ENCODE peak calls at places on chromosomes 13 and 19, in eight cellular contexts. S is endothelial cell; X is CD4-positive, alpha-beta T cell; Q is lower lobe of right lung; T is AG09319; K is cardiac muscle cell; E is Panc1; P is AG04450. B is an unnamed sample.

GRCh38 chr19:11450570-11451326 is 15.3 kb downstream of the PRKCSH start:
- DNase-seq in S (no peak), X (no peak), Q (no peak), T (no peak), K (no peak), E (no peak), P (no peak), B (peak; percentile 22)

GRCh38 chr19:12668937-12669271 is 2.3 kb downstream of the WDR83 start:
- DNase-seq in S (peak; percentile 34), X (peak; percentile 55), Q (peak; percentile 76), T (peak; percentile 15), K (peak; percentile 59), E (no peak), P (peak; percentile 20), B (no peak)

GRCh38 chr13:96082640-96083039 is 7.3 kb upstream of the HS6ST3 start:
- DNase-seq in S (no peak), X (no peak), Q (no peak), T (no peak), K (no peak), E (no peak), P (no peak), B (no peak)

GRCh38 chr19:45322744-45323281 is at the start of gene CKM:
- DNase-seq in S (no peak), X (no peak), Q (no peak), T (no peak), K (no peak), E (no peak), P (no peak), B (no peak)

GRCh38 chr13:69956343-69956742 is 151.3 kb upstream of the ATXN8OS start:
- DNase-seq in S (no peak), X (no peak), Q (no peak), T (no peak), K (no peak), E (no peak), P (no peak), B (no peak)

GRCh38 chr13:51728972-51729371 is 75.0 kb downstream of the DHRS12 start:
- DNase-seq in S (no peak), X (no peak), Q (no peak), T (peak; percentile 54), K (peak; percentile 91), E (no peak), P (peak; percentile 53), B (no peak)

GRCh38 chr13:32983058-32983457 is 33.2 kb upstream of the KL start:
- DNase-seq in S (no peak), X (no peak), Q (no peak), T (no peak), K (no peak), E (no peak), P (no peak), B (no peak)

GRCh38 chr19:22595918-22596341 is 38.2 kb upstream of the ZNF492 start:
- DNase-seq in S (no peak), X (no peak), Q (no peak), T (no peak), K (no peak), E (no peak), P (no peak), B (no peak)

GRCh38 chr19:56053596-56053995 is 67.0 kb downstream of the NLRP5 start:
- DNase-seq in S (no peak), X (no peak), Q (no peak), T (no peak), K (no peak), E (no peak), P (no peak), B (no peak)

GRCh38 chr19:54515156-54515555 is 12.5 kb downstream of the LAIR2 start:
- DNase-seq in S (no peak), X (no peak), Q (no peak), T (no peak), K (no peak), E (no peak), P (no peak), B (no peak)

GRCh38 chr13:105340061-105340606 is 1195.3 kb downstream of the EFNB2 start:
- DNase-seq in S (no peak), X (no peak), Q (no peak), T (no peak), K (no peak), E (no peak), P (no peak), B (no peak)

GRCh38 chr19:19535311-19536191 is 2.5 kb upstream of the CILP2 start:
- DNase-seq in S (no peak), X (no peak), Q (no peak), T (no peak), K (no peak), E (no peak), P (no peak), B (no peak)

GRCh38 chr13:111179908-111180756 is 65.0 kb downstream of the ARHGEF7 start:
- DNase-seq in S (no peak), X (no peak), Q (no peak), T (no peak), K (no peak), E (no peak), P (no peak), B (no peak)

GRCh38 chr13:40026174-40026585 is 370.7 kb downstream of the COG6 start:
- DNase-seq in S (no peak), X (no peak), Q (no peak), T (no peak), K (peak; percentile 16), E (no peak), P (no peak), B (peak; percentile 56)

GRCh38 chr13:30713133-30713532 is 22.2 kb upstream of the ALOX5AP start:
- DNase-seq in S (no peak), X (no peak), Q (peak; percentile 65), T (no peak), K (no peak), E (no peak), P (no peak), B (no peak)

GRCh38 chr19:7968796-7969559 is 25.5 kb upstream of the TIMM44 start:
- DNase-seq in S (no peak), X (no peak), Q (no peak), T (no peak), K (no peak), E (no peak), P (no peak), B (no peak)

GRCh38 chr13:107458269-107458668 is 757.1 kb downstream of the LIG4 start:
- DNase-seq in S (no peak), X (no peak), Q (no peak), T (no peak), K (no peak), E (no peak), P (no peak), B (no peak)

GRCh38 chr19:17260842-17261325 is 3.7 kb downstream of the USHBP1 start:
- DNase-seq in S (peak; percentile 77), X (peak; percentile 85), Q (peak; percentile 91), T (no peak), K (peak; percentile 82), E (peak; percentile 52), P (no peak), B (peak; percentile 94)

DNA sequence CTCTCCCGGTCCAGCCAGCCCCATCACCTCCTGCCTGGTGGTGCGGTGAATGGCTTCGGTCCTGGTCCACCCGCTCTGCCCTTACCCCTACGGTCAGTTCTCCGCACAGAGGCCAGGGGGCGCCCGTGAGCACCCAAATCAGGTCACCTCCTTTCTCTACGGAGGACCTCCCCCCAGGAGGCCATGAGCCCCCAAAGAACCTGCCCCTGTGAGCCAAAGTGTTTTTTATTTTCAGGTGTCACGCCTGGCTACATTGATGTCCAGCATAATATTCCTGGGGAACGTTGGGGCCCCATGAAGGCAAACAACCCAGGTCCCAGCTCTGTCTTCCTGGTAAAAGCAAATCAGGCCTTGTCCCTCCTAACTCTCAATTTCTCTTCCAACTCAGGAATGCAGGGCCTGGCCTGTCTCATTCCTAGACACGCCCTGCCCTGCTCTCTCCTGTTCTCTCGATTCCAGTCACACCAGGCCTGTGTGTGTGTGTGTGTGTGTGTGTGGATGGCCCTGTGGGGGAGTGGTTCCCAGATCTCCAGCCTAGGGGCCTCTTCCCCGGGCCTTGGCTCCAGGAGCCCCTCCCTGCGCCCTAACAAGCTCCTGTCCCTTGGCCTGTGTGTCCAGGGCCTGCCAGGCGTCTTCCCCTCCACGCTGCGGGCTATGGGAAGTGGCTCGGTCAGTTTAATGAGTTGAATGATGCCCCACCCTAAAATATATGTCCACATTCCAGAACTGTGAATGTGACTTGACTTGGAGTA is 9.7 kb upstream of the GIPC1 start:
- DNase-seq in S (peak; percentile 82), X (peak; percentile 63), Q (peak; percentile 86), T (no peak), K (peak; percentile 64), E (no peak), P (no peak), B (peak; percentile 88)
- TF ChIP-seq CTCF in S (peak; percentile 78), X (peak; percentile 85), Q (peak; percentile 77), T (peak; percentile 71), K (peak; percentile 80), E (peak; percentile 92), P (peak; percentile 68), B (peak; percentile 72)

DNA sequence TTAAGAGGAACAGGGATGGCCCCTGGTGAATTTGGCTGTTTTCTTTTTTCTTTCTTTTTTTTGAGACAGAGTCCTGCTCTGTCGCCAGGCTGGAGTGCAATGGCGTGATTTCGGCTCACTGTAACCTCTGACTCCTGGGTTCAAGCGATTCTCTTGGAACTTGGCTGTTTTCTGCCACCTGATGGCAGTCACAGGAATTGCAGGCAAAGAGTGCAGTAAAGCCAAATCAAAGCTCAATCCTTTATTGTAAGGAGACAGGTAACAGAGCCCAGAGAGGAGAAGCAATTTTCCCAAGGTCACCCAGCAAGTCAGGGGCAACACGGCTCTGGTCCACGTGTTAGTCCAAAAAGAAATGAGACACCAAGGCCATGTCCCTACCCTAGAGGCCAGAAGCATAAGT is 6.2 kb downstream of the TINCR start:
- DNase-seq in S (no peak), X (no peak), Q (no peak), T (no peak), K (no peak), E (no peak), P (no peak), B (no peak)
- TF ChIP-seq CTCF in S (peak; percentile 91), X (peak; percentile 14), Q (no peak), T (peak; percentile 19), K (peak; percentile 43), E (peak; percentile 80), P (peak; percentile 47), B (peak; percentile 15)

GRCh38 chr13:97849305-97849704 is 104.2 kb upstream of the IPO5 start:
- DNase-seq in S (no peak), X (no peak), Q (no peak), T (no peak), K (peak; percentile 39), E (no peak), P (peak; percentile 3), B (peak; percentile 28)
- TF ChIP-seq CTCF in S (no peak), X (no peak), Q (no peak), T (peak; percentile 36), K (peak; percentile 41), E (peak; percentile 53), P (peak; percentile 53), B (no peak)

GRCh38 chr19:49767380-49767779 is 579 bp downstream of the AP2A1 start:
- DNase-seq in S (no peak), X (no peak), Q (no peak), T (no peak), K (peak; percentile 12), E (no peak), P (no peak), B (no peak)

GRCh38 chr19:49767967-49768581 is 1.3 kb downstream of the AP2A1 start:
- DNase-seq in S (no peak), X (no peak), Q (no peak), T (no peak), K (peak; percentile 16), E (no peak), P (no peak), B (no peak)

GRCh38 chr19:49764341-49764740 is 1.2 kb upstream of the TSKS start:
- DNase-seq in S (no peak), X (no peak), Q (no peak), T (no peak), K (no peak), E (no peak), P (no peak), B (no peak)

GRCh38 chr19:49766938-49767315 is at the start of gene AP2A1:
- DNase-seq in S (no peak), X (no peak), Q (no peak), T (no peak), K (no peak), E (no peak), P (no peak), B (no peak)

GRCh38 chr19:49766007-49766937 is 529 bp upstream of the AP2A1 start:
- DNase-seq in S (peak; percentile 99), X (peak; percentile 98), Q (peak; percentile 99), T (peak; percentile 100), K (peak; percentile 100), E (peak; percentile 96), P (peak; percentile 100), B (peak; percentile 100)
- TF ChIP-seq CTCF in S (no peak), X (no peak), Q (no peak), T (no peak), K (no peak), E (no peak), P (no peak), B (no peak)